ENCODE peak calls at places on chromosomes 1 and 21, in ten cellular contexts. O is Panc1, Q is GM12891, G is HL-60, H is HCT116, M is GM12892, A is suprapubic skin, I is endothelial cell of umbilical vein, Y is breast epithelium, E is K562. K is an unnamed sample.

GRCh38 chr1:97332716-97333115 is 588.1 kb downstream of the DPYD start:
- DNase-seq in M (no peak), A (no peak), G (no peak), Y (no peak), Q (no peak), H (no peak), I (no peak), E (no peak), O (no peak), K (no peak)

GRCh38 chr1:27599605-27600499 is 4.1 kb downstream of the AHDC1 start:
- DNase-seq in E (peak), G (no peak), A (no peak), O (no peak), H (no peak), I (no peak), Q (no peak), M (no peak), Y (no peak), K (no peak)

GRCh38 chr1:121538943-121539575 is 354.3 kb downstream of the SRGAP2C start:
- DNase-seq in A (no peak), H (no peak), Q (no peak), Y (no peak), E (no peak), O (no peak), M (no peak), I (no peak), G (no peak), K (no peak)

GRCh38 chr1:67724928-67725560 is 40.0 kb downstream of the GADD45A start:
- DNase-seq in I (peak), Y (peak), H (no peak), A (no peak), M (no peak), O (no peak), Q (no peak), G (no peak), E (no peak), K (peak)

GRCh38 chr1:213123532-213123931 is 72.5 kb downstream of the RPS6KC1 start:
- DNase-seq in I (peak), H (peak), A (no peak), Q (no peak), E (peak), G (no peak), O (no peak), M (no peak), Y (no peak), K (no peak)

GRCh38 chr1:229127301-229127700 is 143.6 kb upstream of the RAB4A start:
- DNase-seq in Y (no peak), H (no peak), E (no peak), I (no peak), Q (no peak), A (no peak), O (no peak), G (no peak), M (no peak), K (no peak)

GRCh38 chr1:101532392-101532791 is 295.6 kb downstream of the S1PR1 start:
- DNase-seq in A (no peak), O (no peak), H (no peak), G (no peak), Q (no peak), M (no peak), E (no peak), Y (no peak), I (no peak), K (no peak)

GRCh38 chr1:77288275-77288674 is 6.5 kb downstream of the AK5 start:
- DNase-seq in E (no peak), M (no peak), I (peak), Q (no peak), Y (no peak), O (no peak), H (no peak), G (no peak), A (no peak), K (no peak)

GRCh38 chr1:246564839-246565750 is 966 bp downstream of the TFB2M start:
- DNase-seq in G (no peak), A (no peak), H (no peak), Q (no peak), O (no peak), E (peak), I (no peak), Y (no peak), M (no peak), K (no peak)

GRCh38 chr1:94236630-94237290 is 624 bp downstream of the ARHGAP29 start:
- DNase-seq in A (peak), H (no peak), E (no peak), Q (no peak), Y (no peak), O (no peak), I (no peak), M (no peak), G (no peak), K (peak)

GRCh38 chr1:44405804-44406743 is 1.0 kb downstream of the RNF220 start:
- DNase-seq in G (no peak), Q (no peak), I (peak), M (no peak), Y (no peak), A (peak), E (no peak), H (no peak), O (no peak), K (no peak)

GRCh38 chr1:41358152-41358937 is 2.9 kb upstream of the FOXO6 start:
- DNase-seq in Y (no peak), A (peak), E (no peak), O (no peak), G (no peak), I (no peak), H (no peak), M (no peak), Q (no peak), K (no peak)

GRCh38 chr1:100455478-100456072 is 82.4 kb upstream of the GPR88 start:
- DNase-seq in Q (no peak), O (no peak), Y (no peak), I (peak), E (no peak), H (no peak), M (no peak), A (no peak), G (no peak), K (no peak)

GRCh38 chr21:35303085-35303484 is 254.0 kb upstream of the RUNX1 start:
- DNase-seq in A (no peak), G (no peak), I (peak), O (peak), E (no peak), H (peak), Y (no peak), Q (no peak), M (no peak), K (no peak)

GRCh38 chr21:45488839-45489479 is 53.3 kb downstream of the SLC19A1 start:
- DNase-seq in Y (no peak), M (no peak), H (no peak), I (no peak), G (no peak), Q (no peak), O (no peak), E (no peak), A (no peak), K (no peak)

GRCh38 chr1:183363967-183364366 is 54.2 kb downstream of the NMNAT2 start:
- DNase-seq in I (no peak), A (no peak), Q (no peak), E (no peak), H (no peak), Y (no peak), G (peak), M (no peak), O (no peak), K (no peak)

GRCh38 chr1:183227963-183228649 is 42.0 kb downstream of the LAMC2 start:
- DNase-seq in M (peak), Y (no peak), O (peak), A (no peak), E (peak), G (no peak), H (peak), I (peak), Q (peak), K (no peak)

GRCh38 chr21:41761211-41762181 is 5.4 kb downstream of the RIPK4 start:
- DNase-seq in O (no peak), Q (no peak), A (no peak), G (peak), H (no peak), E (no peak), I (no peak), Y (no peak), M (no peak), K (peak)

GRCh38 chr1:24390924-24391782 is 22.4 kb downstream of the STPG1 start:
- DNase-seq in M (peak), H (peak), G (peak), A (peak), I (peak), Y (peak), O (peak), E (peak), Q (no peak), K (peak)

GRCh38 chr1:8420318-8420717 is 102.4 kb downstream of the SLC45A1 start:
- DNase-seq in A (no peak), Q (no peak), M (no peak), H (no peak), Y (no peak), O (no peak), I (no peak), G (no peak), E (no peak), K (no peak)

GRCh38 chr1:180167721-180168467 is 13.2 kb downstream of the QSOX1 start:
- DNase-seq in I (no peak), G (no peak), Y (peak), M (no peak), H (peak), Q (no peak), A (no peak), E (no peak), O (no peak), K (peak)

DNA sequence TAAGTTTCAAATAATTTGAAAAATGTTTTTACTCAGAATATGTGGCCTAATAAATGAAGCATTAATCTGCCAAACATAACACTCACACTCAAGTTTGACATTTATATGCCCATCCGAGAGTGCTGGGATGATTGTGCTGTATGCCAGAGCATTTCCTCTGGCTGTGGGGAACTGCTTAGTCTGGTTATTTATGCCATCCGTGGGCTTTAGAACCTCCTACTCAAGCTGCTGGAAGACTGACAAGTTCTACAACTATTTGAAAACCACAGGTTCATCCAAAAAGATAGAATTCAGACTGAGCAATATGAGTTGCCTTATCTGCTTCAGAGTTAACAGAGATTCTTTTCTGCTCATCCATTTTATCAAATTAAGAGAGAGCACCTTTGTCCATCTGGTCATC is 25.9 kb downstream of the PCNX2 start:
- DNase-seq in Q (no peak), G (no peak), E (no peak), M (no peak), I (no peak), A (no peak), Y (no peak), O (no peak), H (no peak), K (no peak)
- TF ChIP-seq POLR2AphosphoS5 in Q (no peak), G (no peak), E (no peak), M (no peak), I (no peak), A (no peak), Y (no peak), O (no peak), H (no peak), K (no peak)

DNA sequence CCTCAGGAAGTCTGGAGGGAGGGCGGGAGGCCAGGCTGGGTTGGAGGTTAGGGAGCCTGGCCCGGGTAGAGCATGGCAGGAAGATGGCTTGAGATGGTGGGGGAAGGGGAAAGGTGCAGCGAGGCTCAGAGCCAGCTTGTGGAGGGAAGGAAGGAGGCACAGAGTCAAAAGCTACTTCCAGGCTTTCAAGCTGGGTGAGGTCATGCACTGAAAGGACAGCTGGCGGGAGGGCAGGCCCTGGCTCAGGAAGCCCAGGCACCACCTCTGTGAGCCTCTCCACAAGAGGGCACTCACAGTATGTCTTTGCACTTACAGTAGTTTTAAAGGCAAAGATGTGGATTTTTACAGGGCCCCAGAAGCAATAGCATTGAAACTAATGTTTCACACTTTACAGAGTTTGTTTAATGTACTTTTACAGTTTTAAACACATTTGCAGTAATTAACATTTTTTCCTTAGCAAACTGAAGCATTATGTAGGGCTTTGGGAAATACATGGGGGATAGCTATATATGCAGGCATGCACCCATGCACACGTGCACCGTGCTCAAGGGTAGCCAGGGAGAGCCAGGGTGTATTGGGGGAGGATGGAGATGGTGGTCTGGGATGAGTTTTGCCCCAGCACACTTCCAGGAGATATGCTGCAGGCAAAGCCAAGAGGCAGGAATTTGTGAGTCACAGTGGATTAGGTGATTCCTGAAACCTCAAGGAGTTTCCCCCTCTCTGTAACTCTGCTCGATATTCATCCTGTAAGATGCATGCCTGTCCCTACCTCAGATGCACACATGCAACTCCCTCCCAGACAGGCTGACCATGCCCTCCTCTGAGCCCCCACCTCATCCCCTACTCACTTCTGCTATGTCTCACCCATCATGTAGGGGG is 6.1 kb upstream of the ADAM15 start:
- DNase-seq in Q (no peak), O (peak), A (no peak), G (peak), H (no peak), M (peak), E (peak), I (peak), Y (peak), K (peak)
- TF ChIP-seq POLR2AphosphoS5 in Q (no peak), O (no peak), A (no peak), G (no peak), H (no peak), M (no peak), E (no peak), I (peak), Y (no peak), K (peak)

GRCh38 chr1:147597010-147597409 is 55.7 kb downstream of the BCL9 start:
- DNase-seq in H (no peak), Y (no peak), M (no peak), A (no peak), Q (no peak), O (no peak), I (no peak), E (no peak), G (no peak), K (no peak)

GRCh38 chr1:147603986-147604385 is 62.7 kb downstream of the BCL9 start:
- DNase-seq in Y (no peak), G (no peak), Q (no peak), H (no peak), O (no peak), A (no peak), M (no peak), I (no peak), E (no peak), K (no peak)

GRCh38 chr1:147598631-147599361 is 57.5 kb downstream of the BCL9 start:
- DNase-seq in A (peak), E (no peak), H (no peak), M (no peak), G (no peak), Q (no peak), I (no peak), Y (no peak), O (no peak), K (no peak)

GRCh38 chr1:147600119-147601111 is 59.1 kb downstream of the BCL9 start:
- DNase-seq in A (no peak), I (peak), M (no peak), Y (no peak), H (no peak), G (peak), Q (no peak), E (peak), O (no peak), K (no peak)

DNA sequence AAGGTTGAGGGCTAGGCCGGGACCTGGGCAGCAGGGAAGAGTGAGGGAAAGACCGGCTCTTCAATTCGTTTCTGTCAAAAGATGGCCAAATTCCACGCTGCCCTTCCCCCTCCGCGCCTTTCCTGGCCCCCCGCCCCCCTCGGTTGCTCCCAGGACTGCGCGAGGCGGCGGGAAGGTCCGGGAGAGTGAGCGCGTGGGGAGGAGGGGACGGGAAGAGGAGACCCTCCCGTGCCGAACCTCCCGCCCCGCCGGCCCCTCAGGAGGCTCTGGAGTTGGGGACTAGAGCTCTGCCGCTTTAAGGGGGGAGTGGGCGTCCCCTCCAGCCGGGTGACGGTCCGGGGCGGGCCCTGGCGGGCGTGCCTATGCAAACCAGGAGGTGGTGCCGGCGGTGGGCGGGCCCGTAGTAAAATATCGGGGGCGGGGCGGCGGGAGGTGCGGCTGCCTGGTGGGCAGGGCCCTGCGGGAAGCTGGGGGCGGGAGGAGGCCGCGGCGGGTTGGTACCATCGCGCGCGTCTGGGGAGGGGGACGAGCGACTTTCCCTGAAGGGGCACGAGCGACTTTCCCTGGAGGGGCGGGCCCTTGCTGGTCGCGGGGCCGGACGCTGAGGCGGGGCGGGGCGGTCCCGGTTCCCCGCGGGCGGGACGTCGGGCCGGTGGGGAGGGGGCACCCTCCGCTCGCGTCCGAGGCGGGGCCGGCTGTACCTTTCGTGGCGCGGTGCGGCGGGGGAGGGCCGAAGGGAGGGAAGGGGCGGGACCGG is 58.2 kb downstream of the BCL9 start:
- DNase-seq in Q (peak), I (peak), G (peak), Y (peak), O (peak), E (peak), A (peak), H (peak), M (peak), K (peak)
- TF ChIP-seq POLR2AphosphoS5 in Q (no peak), I (no peak), G (no peak), Y (peak), O (peak), E (no peak), A (peak), H (peak), M (no peak), K (peak)

DNA sequence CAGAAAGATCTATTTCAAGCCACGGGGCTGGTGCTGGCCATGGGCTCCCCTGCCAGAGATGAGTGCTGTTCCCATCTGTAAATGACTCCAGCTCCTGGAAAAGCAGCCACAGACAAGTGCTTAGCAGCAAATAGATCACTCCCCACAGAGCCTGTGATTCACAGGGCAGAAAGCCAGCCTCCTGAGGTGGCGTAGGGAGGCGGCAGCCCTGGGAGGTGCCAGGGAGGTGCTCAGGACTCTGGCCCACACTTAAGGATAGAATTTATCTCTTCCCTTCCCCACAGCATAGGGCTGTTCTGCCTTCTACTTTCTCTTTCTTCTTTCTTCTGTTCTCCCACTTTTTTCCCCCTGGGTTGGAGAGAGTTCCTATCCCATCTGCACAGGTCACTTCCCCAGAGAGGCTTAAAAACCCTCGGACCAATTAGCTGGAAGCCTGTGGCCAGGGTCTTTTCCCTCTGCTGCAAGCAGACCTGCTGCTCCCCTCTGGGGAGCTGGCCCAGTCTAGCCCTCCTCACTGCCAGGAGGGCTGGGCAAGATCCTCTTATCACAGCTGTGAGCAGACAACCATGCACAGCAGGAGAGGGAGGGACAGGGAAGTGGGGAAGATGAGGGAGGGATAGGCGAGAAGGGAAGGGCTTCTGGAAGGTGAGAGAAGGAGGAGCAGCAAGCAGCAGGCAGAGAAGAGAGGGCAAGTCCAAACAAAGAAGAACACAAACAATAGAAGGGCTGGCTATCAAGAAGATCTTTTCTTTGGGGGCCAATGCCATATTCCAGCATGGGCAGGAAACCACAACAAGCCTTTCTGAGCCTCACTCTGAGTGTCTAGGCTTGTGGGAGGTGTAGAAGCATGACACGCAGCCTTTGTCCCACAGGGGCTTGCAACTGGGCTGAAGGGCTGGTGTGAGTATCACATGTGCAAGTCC is 41.0 kb downstream of the KCND3 start:
- DNase-seq in G (no peak), A (no peak), M (no peak), E (no peak), I (no peak), Y (no peak), H (no peak), Q (no peak), O (no peak), K (peak)
- TF ChIP-seq POLR2AphosphoS5 in G (no peak), A (no peak), M (no peak), E (no peak), I (no peak), Y (no peak), H (no peak), Q (no peak), O (no peak), K (peak)

DNA sequence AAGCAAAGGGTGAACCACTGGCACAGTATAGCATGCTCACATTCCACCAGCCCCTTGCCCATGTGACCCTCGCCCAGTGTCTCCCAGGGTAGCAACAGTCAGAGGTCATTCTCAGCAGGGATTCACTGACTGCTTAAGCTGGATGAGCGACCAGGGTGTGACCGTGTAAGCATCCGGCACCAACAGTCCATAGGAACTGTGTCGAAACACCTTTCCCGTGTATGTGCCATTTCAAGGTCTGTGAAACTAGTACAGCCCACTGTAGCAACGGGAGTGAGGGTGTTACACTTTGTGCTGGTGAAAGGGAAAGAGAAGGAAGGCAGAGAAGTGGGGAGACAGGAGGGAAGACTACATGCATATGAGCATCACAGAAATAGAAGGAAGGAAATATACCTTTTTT is 10.8 kb downstream of the PIK3C2B start:
- DNase-seq in I (no peak), Y (no peak), A (no peak), E (no peak), H (no peak), G (no peak), M (no peak), Q (no peak), O (no peak), K (no peak)
- TF ChIP-seq POLR2AphosphoS5 in I (no peak), Y (peak), A (no peak), E (no peak), H (no peak), G (no peak), M (no peak), Q (no peak), O (no peak), K (no peak)